ENCODE peak calls at places on chromosomes 16 and 17, in five cellular contexts. One of them, this sample, is unnamed.

GRCh38 chr16:66621973-66622372 is 17.5 kb downstream of the CMTM3 start:
- DNase-seq in K562: no peak
- DNase-seq in HCT116: no peak
- DNase-seq in breast epithelium: no peak
- DNase-seq in GM23338: no peak
- DNase-seq in this sample: no peak

GRCh38 chr17:47694018-47694817 is at the start of gene TBKBP1:
- DNase-seq in K562: peak; percentile 63
- DNase-seq in HCT116: no peak
- DNase-seq in breast epithelium: no peak
- DNase-seq in GM23338: peak; percentile 92
- DNase-seq in this sample: no peak

GRCh38 chr17:3603119-3603869 is 5.9 kb downstream of the TRPV1 start:
- DNase-seq in K562: no peak
- DNase-seq in HCT116: no peak
- DNase-seq in breast epithelium: no peak
- DNase-seq in GM23338: no peak
- DNase-seq in this sample: no peak

GRCh38 chr16:70685938-70686375 is at the start of gene MTSS2:
- DNase-seq in K562: peak; percentile 91
- DNase-seq in HCT116: peak; percentile 35
- DNase-seq in breast epithelium: peak; percentile 84
- DNase-seq in GM23338: peak; percentile 92
- DNase-seq in this sample: no peak

GRCh38 chr17:27296427-27296979 is 2.6 kb downstream of the WSB1 start:
- DNase-seq in K562: no peak
- DNase-seq in HCT116: no peak
- DNase-seq in breast epithelium: no peak
- DNase-seq in GM23338: no peak
- DNase-seq in this sample: no peak

GRCh38 chr16:14409563-14409962 is 220.5 kb downstream of the PARN start:
- DNase-seq in K562: no peak
- DNase-seq in HCT116: no peak
- DNase-seq in breast epithelium: no peak
- DNase-seq in GM23338: no peak
- DNase-seq in this sample: peak; percentile 30

GRCh38 chr17:50356418-50356817 is 10.5 kb downstream of the XYLT2 start:
- DNase-seq in K562: no peak
- DNase-seq in HCT116: no peak
- DNase-seq in breast epithelium: no peak
- DNase-seq in GM23338: no peak
- DNase-seq in this sample: no peak

GRCh38 chr17:80503921-80504320 is 27.5 kb upstream of the NPTX1 start:
- DNase-seq in K562: no peak
- DNase-seq in HCT116: no peak
- DNase-seq in breast epithelium: no peak
- DNase-seq in GM23338: no peak
- DNase-seq in this sample: no peak

GRCh38 chr16:65122974-65123845 is 1.3 kb upstream of the CDH11 start:
- DNase-seq in K562: no peak
- DNase-seq in HCT116: no peak
- DNase-seq in breast epithelium: no peak
- DNase-seq in GM23338: peak; percentile 59
- DNase-seq in this sample: no peak

GRCh38 chr17:77637807-77638182 is 320.7 kb upstream of the TNRC6C start:
- DNase-seq in K562: no peak
- DNase-seq in HCT116: no peak
- DNase-seq in breast epithelium: no peak
- DNase-seq in GM23338: peak; percentile 52
- DNase-seq in this sample: no peak

GRCh38 chr17:41265078-41265477 is at the start of gene KRTAP9-6:
- DNase-seq in K562: no peak
- DNase-seq in HCT116: no peak
- DNase-seq in breast epithelium: no peak
- DNase-seq in GM23338: no peak
- DNase-seq in this sample: no peak

GRCh38 chr17:83064021-83064731 is 15.2 kb upstream of the METRNL start:
- DNase-seq in K562: no peak
- DNase-seq in HCT116: no peak
- DNase-seq in breast epithelium: peak; percentile 50
- DNase-seq in GM23338: no peak
- DNase-seq in this sample: no peak

GRCh38 chr17:80247561-80247960 is 13.1 kb upstream of the RNF213 start:
- DNase-seq in K562: no peak
- DNase-seq in HCT116: no peak
- DNase-seq in breast epithelium: no peak
- DNase-seq in GM23338: no peak
- DNase-seq in this sample: no peak

GRCh38 chr17:40949406-40949805 is 12.0 kb upstream of the KRT23 start:
- DNase-seq in K562: no peak
- DNase-seq in HCT116: no peak
- DNase-seq in breast epithelium: no peak
- DNase-seq in GM23338: no peak
- DNase-seq in this sample: no peak

GRCh38 chr16:57091990-57092785 is at the start of gene CPNE2:
- DNase-seq in K562: peak; percentile 72
- DNase-seq in HCT116: no peak
- DNase-seq in breast epithelium: no peak
- DNase-seq in GM23338: peak; percentile 55
- DNase-seq in this sample: no peak

GRCh38 chr17:60832206-60832605 is 154.6 kb downstream of the BCAS3 start:
- DNase-seq in K562: no peak
- DNase-seq in HCT116: no peak
- DNase-seq in breast epithelium: no peak
- DNase-seq in GM23338: no peak
- DNase-seq in this sample: no peak

GRCh38 chr16:87963400-87963799 is 12.2 kb downstream of the BANP start:
- DNase-seq in K562: no peak
- DNase-seq in HCT116: no peak
- DNase-seq in breast epithelium: no peak
- DNase-seq in GM23338: no peak
- DNase-seq in this sample: no peak

GRCh38 chr17:49875690-49876089 is 27.8 kb upstream of the TAC4 start:
- DNase-seq in K562: no peak
- DNase-seq in HCT116: no peak
- DNase-seq in breast epithelium: no peak
- DNase-seq in GM23338: peak; percentile 57
- DNase-seq in this sample: no peak

GRCh38 chr16:67228034-67228785 is 1.3 kb downstream of the TMEM208 start:
- DNase-seq in K562: no peak
- DNase-seq in HCT116: no peak
- DNase-seq in breast epithelium: no peak
- DNase-seq in GM23338: no peak
- DNase-seq in this sample: no peak

GRCh38 chr16:46817961-46818360 is 13.0 kb downstream of the C16orf87 start:
- DNase-seq in K562: peak; percentile 45
- DNase-seq in HCT116: no peak
- DNase-seq in breast epithelium: no peak
- DNase-seq in GM23338: peak; percentile 18
- DNase-seq in this sample: no peak

GRCh38 chr16:21656795-21657768 is 4.7 kb upstream of the IGSF6 start:
- DNase-seq in K562: peak; percentile 70
- DNase-seq in HCT116: peak; percentile 6
- DNase-seq in breast epithelium: no peak
- DNase-seq in GM23338: peak; percentile 81
- DNase-seq in this sample: no peak

GRCh38 chr16:17125671-17126070 is 345.1 kb downstream of the XYLT1 start:
- DNase-seq in K562: no peak
- DNase-seq in HCT116: no peak
- DNase-seq in breast epithelium: no peak
- DNase-seq in GM23338: no peak
- DNase-seq in this sample: no peak

GRCh38 chr17:67982034-67982640 is 14.1 kb downstream of the C17orf58 start:
- DNase-seq in K562: no peak
- DNase-seq in HCT116: no peak
- DNase-seq in breast epithelium: no peak
- DNase-seq in GM23338: no peak
- DNase-seq in this sample: no peak

GRCh38 chr17:67829331-67829730 is 4.0 kb downstream of the BPTF start:
- DNase-seq in K562: peak; percentile 29
- DNase-seq in HCT116: no peak
- DNase-seq in breast epithelium: no peak
- DNase-seq in GM23338: peak; percentile 27
- DNase-seq in this sample: no peak

GRCh38 chr17:74485012-74485743 is 18.7 kb downstream of the CD300A start:
- DNase-seq in K562: no peak
- DNase-seq in HCT116: no peak
- DNase-seq in breast epithelium: no peak
- DNase-seq in GM23338: no peak
- DNase-seq in this sample: no peak

GRCh38 chr17:48134912-48135480 is 27.4 kb downstream of the SNX11 start:
- DNase-seq in K562: peak; percentile 21
- DNase-seq in HCT116: no peak
- DNase-seq in breast epithelium: no peak
- DNase-seq in GM23338: peak; percentile 69
- DNase-seq in this sample: no peak

GRCh38 chr16:58733671-58734458 is at the start of gene GOT2:
- DNase-seq in K562: peak; percentile 92
- DNase-seq in HCT116: peak; percentile 73
- DNase-seq in breast epithelium: peak; percentile 81
- DNase-seq in GM23338: peak; percentile 89
- DNase-seq in this sample: peak; percentile 51

GRCh38 chr16:907361-907760 is 63.4 kb downstream of the LMF1 start:
- DNase-seq in K562: no peak
- DNase-seq in HCT116: no peak
- DNase-seq in breast epithelium: no peak
- DNase-seq in GM23338: no peak
- DNase-seq in this sample: no peak

GRCh38 chr16:56237451-56237930 is 46.2 kb downstream of the GNAO1 start:
- DNase-seq in K562: no peak
- DNase-seq in HCT116: no peak
- DNase-seq in breast epithelium: no peak
- DNase-seq in GM23338: no peak
- DNase-seq in this sample: no peak

GRCh38 chr17:7249219-7249618 is 2.3 kb downstream of the CTDNEP1 start:
- DNase-seq in K562: no peak
- DNase-seq in HCT116: no peak
- DNase-seq in breast epithelium: no peak
- DNase-seq in GM23338: no peak
- DNase-seq in this sample: no peak
- H3K4me3 ChIP-seq in K562: peak overlapping the region; percentile 2
- H3K4me3 ChIP-seq in HCT116: no peak overlapping the region
- H3K4me3 ChIP-seq in breast epithelium: peak overlapping the region; percentile 87
- H3K4me3 ChIP-seq in GM23338: no peak overlapping the region
- H3K4me3 ChIP-seq in this sample: peak overlapping the region; percentile 18

GRCh38 chr17:12667299-12667958 is 1.7 kb downstream of the MYOCD start:
- DNase-seq in K562: peak; percentile 34
- DNase-seq in HCT116: peak; percentile 40
- DNase-seq in breast epithelium: no peak
- DNase-seq in GM23338: peak; percentile 88
- DNase-seq in this sample: peak; percentile 13
- TF ChIP-seq POLR2AphosphoS5 in K562: no peak
- TF ChIP-seq POLR2AphosphoS5 in HCT116: no peak
- TF ChIP-seq POLR2AphosphoS5 in breast epithelium: no peak
- TF ChIP-seq POLR2AphosphoS5 in GM23338: no peak
- TF ChIP-seq POLR2AphosphoS5 in this sample: no peak

GRCh38 chr17:12625092-12625491 is 40.6 kb upstream of the MYOCD start:
- DNase-seq in K562: no peak
- DNase-seq in HCT116: no peak
- DNase-seq in breast epithelium: no peak
- DNase-seq in GM23338: no peak
- DNase-seq in this sample: no peak

GRCh38 chr17:12624221-12624620 is 41.5 kb upstream of the MYOCD start:
- DNase-seq in K562: no peak
- DNase-seq in HCT116: no peak
- DNase-seq in breast epithelium: no peak
- DNase-seq in GM23338: no peak
- DNase-seq in this sample: no peak

GRCh38 chr17:12627177-12627629 is 38.5 kb upstream of the MYOCD start:
- DNase-seq in K562: peak; percentile 2
- DNase-seq in HCT116: no peak
- DNase-seq in breast epithelium: no peak
- DNase-seq in GM23338: no peak
- DNase-seq in this sample: peak; percentile 51

GRCh38 chr17:12631076-12631475 is 34.6 kb upstream of the MYOCD start:
- DNase-seq in K562: no peak
- DNase-seq in HCT116: no peak
- DNase-seq in breast epithelium: no peak
- DNase-seq in GM23338: no peak
- DNase-seq in this sample: no peak

DNA sequence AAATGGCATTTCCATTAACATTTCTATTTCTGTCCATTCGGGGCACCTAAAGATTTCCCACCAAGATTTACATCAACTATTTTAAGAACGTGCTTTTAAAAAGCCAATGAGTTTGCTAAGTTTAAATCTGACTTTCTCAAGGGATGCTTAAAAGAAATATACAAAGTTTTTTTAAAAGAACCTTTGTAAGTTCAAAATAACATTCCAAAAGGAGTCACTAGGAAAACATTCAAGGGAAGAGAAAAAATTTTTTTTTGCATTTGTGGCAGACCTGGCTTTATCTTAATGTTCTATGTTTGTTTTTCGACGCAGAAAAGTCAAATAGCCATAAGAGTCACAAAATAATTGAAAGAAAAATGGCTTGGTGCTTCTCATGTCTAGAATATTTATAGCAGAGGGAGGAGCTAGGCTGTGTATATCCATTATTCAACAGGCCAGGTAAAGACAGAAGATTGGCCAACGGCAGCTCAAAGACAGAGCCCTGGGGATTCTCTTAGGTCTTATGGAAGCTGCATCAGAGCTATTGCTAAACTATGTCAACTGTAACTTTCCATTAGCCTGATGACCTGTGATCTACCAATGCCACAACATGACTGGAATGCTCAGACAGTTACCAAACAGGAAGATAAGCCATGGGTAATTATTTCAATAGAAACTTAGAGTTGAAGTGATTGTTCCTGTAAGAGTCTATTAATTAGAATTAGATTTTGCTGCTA is 37.8 kb upstream of the MYOCD start:
- DNase-seq in K562: no peak
- DNase-seq in HCT116: no peak
- DNase-seq in breast epithelium: no peak
- DNase-seq in GM23338: no peak
- DNase-seq in this sample: no peak
- H3K4me1 ChIP-seq in K562: no peaks in the 10 kb centered on the region
- H3K4me1 ChIP-seq in HCT116: no peaks in the 10 kb centered on the region
- H3K4me1 ChIP-seq in breast epithelium: no peaks in the 10 kb centered on the region
- H3K4me1 ChIP-seq in GM23338: peaks cover 22% of the 10 kb centered on the region
- H3K4me1 ChIP-seq in this sample: no peaks in the 10 kb centered on the region

GRCh38 chr17:32006957-32007462 is at the start of gene LRRC37B:
- DNase-seq in K562: peak; percentile 92
- DNase-seq in HCT116: peak; percentile 42
- DNase-seq in breast epithelium: peak; percentile 88
- DNase-seq in GM23338: peak; percentile 89
- DNase-seq in this sample: no peak

GRCh38 chr17:32010114-32010513 is 2.9 kb downstream of the LRRC37B start:
- DNase-seq in K562: no peak
- DNase-seq in HCT116: no peak
- DNase-seq in breast epithelium: no peak
- DNase-seq in GM23338: no peak
- DNase-seq in this sample: no peak

GRCh38 chr17:32007463-32008298 is 498 bp downstream of the LRRC37B start:
- DNase-seq in K562: peak; percentile 66
- DNase-seq in HCT116: no peak
- DNase-seq in breast epithelium: no peak
- DNase-seq in GM23338: peak; percentile 66
- DNase-seq in this sample: no peak

DNA sequence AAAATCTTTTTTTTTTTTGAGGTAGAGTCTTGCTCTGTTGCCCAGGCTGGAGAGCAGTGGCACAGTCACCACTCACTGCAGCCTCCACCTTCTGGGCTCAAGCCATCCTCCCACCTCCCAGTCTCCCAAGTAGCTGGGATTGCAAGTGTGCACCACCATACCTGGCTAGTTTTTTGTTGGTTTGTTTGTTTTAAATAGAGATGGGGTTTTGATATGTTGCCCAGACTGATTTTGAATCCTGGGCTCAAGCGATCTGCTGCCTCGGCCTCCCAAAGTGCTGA is 2.0 kb downstream of the LRRC37B start:
- DNase-seq in K562: no peak
- DNase-seq in HCT116: no peak
- DNase-seq in breast epithelium: no peak
- DNase-seq in GM23338: no peak
- DNase-seq in this sample: no peak
- H3K4me3 ChIP-seq in K562: peak overlapping the region; percentile 94
- H3K4me3 ChIP-seq in HCT116: no peak overlapping the region
- H3K4me3 ChIP-seq in breast epithelium: peak overlapping the region; percentile 90
- H3K4me3 ChIP-seq in GM23338: peak overlapping the region; percentile 98
- H3K4me3 ChIP-seq in this sample: peak overlapping the region; percentile 80